ENCODE peak calls at places on chromosomes 6 and 20, in four cellular contexts. One of them, this sample, is unnamed.

GRCh38 chr6:47180633-47181032 is 129.1 kb downstream of the TNFRSF21 start:
- DNase-seq in lower leg skin: no peak
- DNase-seq in H9: peak; percentile 31
- DNase-seq in A549: peak; percentile 84
- DNase-seq in this sample: no peak

GRCh38 chr6:55758156-55758942 is 117.0 kb downstream of the BMP5 start:
- DNase-seq in lower leg skin: peak; percentile 38
- DNase-seq in H9: no peak
- DNase-seq in A549: peak; percentile 57
- DNase-seq in this sample: no peak

GRCh38 chr20:35226775-35227681 is 538 bp downstream of the MMP24 start:
- DNase-seq in H9: peak; percentile 74
- DNase-seq in lower leg skin: no peak
- DNase-seq in A549: peak; percentile 49
- DNase-seq in this sample: peak; percentile 81

GRCh38 chr20:37362821-37363220 is 16.9 kb downstream of the SRC start:
- DNase-seq in A549: no peak
- DNase-seq in H9: no peak
- DNase-seq in lower leg skin: no peak
- DNase-seq in this sample: no peak

GRCh38 chr6:121482004-121482693 is 46.7 kb downstream of the GJA1 start:
- DNase-seq in lower leg skin: no peak
- DNase-seq in A549: peak; percentile 75
- DNase-seq in H9: no peak
- DNase-seq in this sample: no peak

GRCh38 chr6:89599727-89600126 is 38.8 kb downstream of the LYRM2 start:
- DNase-seq in H9: no peak
- DNase-seq in lower leg skin: no peak
- DNase-seq in A549: no peak
- DNase-seq in this sample: no peak

GRCh38 chr6:135936606-135937005 is 85.1 kb downstream of the PDE7B start:
- DNase-seq in H9: no peak
- DNase-seq in A549: peak; percentile 82
- DNase-seq in lower leg skin: no peak
- DNase-seq in this sample: no peak

GRCh38 chr6:148175511-148176188 is 167.0 kb upstream of the SASH1 start:
- DNase-seq in A549: no peak
- DNase-seq in H9: no peak
- DNase-seq in lower leg skin: no peak
- DNase-seq in this sample: no peak

GRCh38 chr6:113383701-113384100 is 473.4 kb upstream of the MARCKS start:
- DNase-seq in H9: no peak
- DNase-seq in lower leg skin: no peak
- DNase-seq in A549: no peak
- DNase-seq in this sample: no peak

GRCh38 chr20:46004813-46005505 is 3.7 kb upstream of the MMP9 start:
- DNase-seq in lower leg skin: no peak
- DNase-seq in A549: no peak
- DNase-seq in H9: peak; percentile 86
- DNase-seq in this sample: no peak

GRCh38 chr6:144578385-144579350 is 293.5 kb downstream of the UTRN start:
- DNase-seq in lower leg skin: no peak
- DNase-seq in A549: no peak
- DNase-seq in H9: no peak
- DNase-seq in this sample: no peak

GRCh38 chr6:142850653-142851434 is 94.1 kb downstream of the HIVEP2 start:
- DNase-seq in A549: no peak
- DNase-seq in H9: no peak
- DNase-seq in lower leg skin: no peak
- DNase-seq in this sample: no peak

DNA sequence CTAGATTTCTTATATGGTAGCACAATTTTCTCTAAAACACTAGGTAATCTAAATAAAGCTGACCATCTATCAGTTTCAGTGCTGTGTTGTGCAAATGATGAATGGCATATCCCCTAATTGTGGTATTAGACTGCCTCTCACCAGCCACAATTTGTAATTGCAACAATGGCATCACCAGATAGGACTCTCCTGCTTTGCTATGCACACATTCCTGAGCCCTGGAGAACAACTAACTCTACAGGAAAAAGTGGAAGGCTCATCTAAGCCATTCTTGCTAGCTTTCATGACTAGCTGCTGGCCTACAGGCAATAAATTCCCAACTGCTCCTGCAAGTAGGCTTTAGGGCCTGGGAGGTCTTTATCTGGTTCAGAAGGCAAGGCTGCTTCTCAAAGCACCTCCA is 974.1 kb downstream of the EYS start:
- DNase-seq in A549: no peak
- DNase-seq in lower leg skin: no peak
- DNase-seq in H9: no peak
- DNase-seq in this sample: no peak
- TF ChIP-seq CTCF in A549: no peak
- TF ChIP-seq CTCF in lower leg skin: no peak
- TF ChIP-seq CTCF in H9: peak; percentile 40
- TF ChIP-seq CTCF in this sample: peak; percentile 16

GRCh38 chr6:15285682-15286294 is 39.9 kb downstream of the JARID2 start:
- DNase-seq in A549: no peak
- DNase-seq in H9: no peak
- DNase-seq in lower leg skin: no peak
- DNase-seq in this sample: no peak
- TF ChIP-seq CTCF in A549: peak; percentile 10
- TF ChIP-seq CTCF in H9: peak; percentile 43
- TF ChIP-seq CTCF in lower leg skin: no peak
- TF ChIP-seq CTCF in this sample: no peak

GRCh38 chr20:30811896-30812671 is 445.4 kb upstream of the DEFB115 start:
- DNase-seq in H9: peak; percentile 56
- DNase-seq in A549: no peak
- DNase-seq in lower leg skin: no peak
- DNase-seq in this sample: no peak
- TF ChIP-seq CTCF in H9: no peak
- TF ChIP-seq CTCF in A549: no peak
- TF ChIP-seq CTCF in lower leg skin: no peak
- TF ChIP-seq CTCF in this sample: no peak

GRCh38 chr6:35945650-35946025 is 24.7 kb upstream of the SRPK1 start:
- DNase-seq in H9: no peak
- DNase-seq in A549: no peak
- DNase-seq in lower leg skin: no peak
- DNase-seq in this sample: no peak

GRCh38 chr6:35943390-35943789 is 22.5 kb upstream of the SRPK1 start:
- DNase-seq in H9: no peak
- DNase-seq in lower leg skin: no peak
- DNase-seq in A549: no peak
- DNase-seq in this sample: no peak

GRCh38 chr6:35954335-35954734 is 33.4 kb upstream of the SRPK1 start:
- DNase-seq in A549: no peak
- DNase-seq in H9: no peak
- DNase-seq in lower leg skin: no peak
- DNase-seq in this sample: no peak

GRCh38 chr6:35948725-35949124 is 27.8 kb upstream of the SRPK1 start:
- DNase-seq in H9: peak; percentile 68
- DNase-seq in A549: peak; percentile 38
- DNase-seq in lower leg skin: no peak
- DNase-seq in this sample: no peak
- TF ChIP-seq CTCF in H9: peak; percentile 63
- TF ChIP-seq CTCF in A549: no peak
- TF ChIP-seq CTCF in lower leg skin: no peak
- TF ChIP-seq CTCF in this sample: peak; percentile 32